ENCODE peak calls at places on chromosomes 4 and X, in ten cellular contexts. W is HCT116, V is transverse colon, J is endothelial cell of umbilical vein, E is breast epithelium, T is stomach, Q is SK-N-SH, H is SK-N-MC, A is upper lobe of left lung, S is sigmoid colon. Y is an unnamed sample.

GRCh38 chr4:157128395-157128794 is 52.4 kb downstream of the GLRB start:
- DNase-seq in W (peak; percentile 15), V (no peak), J (peak; percentile 74), E (no peak), T (no peak), Q (peak; percentile 1), H (no peak), A (no peak), S (no peak), Y (peak; percentile 2)

GRCh38 chr4:124018383-124019317 is 622.1 kb downstream of the SPRY1 start:
- DNase-seq in W (no peak), V (peak; percentile 19), J (peak; percentile 43), E (no peak), T (no peak), Q (peak; percentile 61), H (peak; percentile 34), A (no peak), S (peak; percentile 79), Y (no peak)

GRCh38 chr4:90246841-90247240 is 119.6 kb downstream of the CCSER1 start:
- DNase-seq in W (peak; percentile 19), V (no peak), J (no peak), E (no peak), T (no peak), Q (no peak), H (no peak), A (no peak), S (no peak), Y (no peak)

GRCh38 chr4:155353923-155354540 is 22.7 kb downstream of the MAP9 start:
- DNase-seq in W (peak; percentile 51), V (peak; percentile 64), J (peak; percentile 76), E (peak; percentile 56), T (peak; percentile 71), Q (peak; percentile 39), H (peak; percentile 5), A (no peak), S (peak; percentile 72), Y (no peak)

GRCh38 chr4:185868983-185869938 is 57.3 kb upstream of the SORBS2 start:
- DNase-seq in W (no peak), V (no peak), J (no peak), E (no peak), T (no peak), Q (no peak), H (no peak), A (no peak), S (no peak), Y (no peak)

GRCh38 chr4:127236875-127237274 is 395.9 kb upstream of the INTU start:
- DNase-seq in W (no peak), V (no peak), J (no peak), E (no peak), T (no peak), Q (no peak), H (no peak), A (no peak), S (no peak), Y (no peak)

GRCh38 chr4:145487626-145488025 is 6.0 kb downstream of the SMAD1 start:
- DNase-seq in W (no peak), V (no peak), J (no peak), E (no peak), T (no peak), Q (no peak), H (no peak), A (no peak), S (no peak), Y (no peak)

GRCh38 chr4:169675825-169676224 is 55.4 kb downstream of the CLCN3 start:
- DNase-seq in W (no peak), V (no peak), J (no peak), E (no peak), T (no peak), Q (no peak), H (no peak), A (no peak), S (no peak), Y (no peak)

GRCh38 chr4:36039031-36039430 is 205.3 kb downstream of the ARAP2 start:
- DNase-seq in W (no peak), V (no peak), J (no peak), E (no peak), T (no peak), Q (no peak), H (no peak), A (no peak), S (no peak), Y (no peak)

GRCh38 chr4:159048166-159048886 is 54.6 kb upstream of the RAPGEF2 start:
- DNase-seq in W (no peak), V (peak; percentile 74), J (peak; percentile 89), E (peak; percentile 57), T (peak; percentile 77), Q (peak; percentile 48), H (no peak), A (no peak), S (peak; percentile 85), Y (peak; percentile 15)

GRCh38 chr4:88219099-88219498 is 60.7 kb upstream of the ABCG2 start:
- DNase-seq in W (peak; percentile 28), V (no peak), J (peak; percentile 54), E (no peak), T (no peak), Q (peak; percentile 44), H (peak; percentile 44), A (no peak), S (no peak), Y (peak; percentile 28)

GRCh38 chrX:87005885-87006284 is 511.7 kb upstream of the KLHL4 start:
- DNase-seq in W (no peak), V (no peak), J (no peak), E (no peak), T (no peak), Q (no peak), H (no peak), A (no peak), S (no peak), Y (no peak)

GRCh38 chrX:15151267-15152196 is 118.4 kb downstream of the ASB9 start:
- DNase-seq in W (no peak), V (no peak), J (peak; percentile 39), E (no peak), T (no peak), Q (no peak), H (no peak), A (no peak), S (no peak), Y (no peak)

GRCh38 chr4:169659736-169660670 is 39.6 kb downstream of the CLCN3 start:
- DNase-seq in W (peak; percentile 99), V (peak; percentile 78), J (peak; percentile 97), E (no peak), T (peak; percentile 79), Q (peak; percentile 67), H (peak; percentile 98), A (no peak), S (peak; percentile 90), Y (peak; percentile 91)

GRCh38 chrX:20668550-20668949 is 401.8 kb upstream of the RPS6KA3 start:
- DNase-seq in W (no peak), V (no peak), J (no peak), E (no peak), T (no peak), Q (no peak), H (no peak), A (no peak), S (no peak), Y (no peak)
- H3K36me3 ChIP-seq in W (no peaks in the 10 kb centered on the region), V (no peaks in the 10 kb centered on the region), J (no peaks in the 10 kb centered on the region), E (no peaks in the 10 kb centered on the region), T (no peaks in the 10 kb centered on the region), Q (no peaks in the 10 kb centered on the region), H (no peaks in the 10 kb centered on the region), A (no peaks in the 10 kb centered on the region), S (no peaks in the 10 kb centered on the region), Y (no peaks in the 10 kb centered on the region)

DNA sequence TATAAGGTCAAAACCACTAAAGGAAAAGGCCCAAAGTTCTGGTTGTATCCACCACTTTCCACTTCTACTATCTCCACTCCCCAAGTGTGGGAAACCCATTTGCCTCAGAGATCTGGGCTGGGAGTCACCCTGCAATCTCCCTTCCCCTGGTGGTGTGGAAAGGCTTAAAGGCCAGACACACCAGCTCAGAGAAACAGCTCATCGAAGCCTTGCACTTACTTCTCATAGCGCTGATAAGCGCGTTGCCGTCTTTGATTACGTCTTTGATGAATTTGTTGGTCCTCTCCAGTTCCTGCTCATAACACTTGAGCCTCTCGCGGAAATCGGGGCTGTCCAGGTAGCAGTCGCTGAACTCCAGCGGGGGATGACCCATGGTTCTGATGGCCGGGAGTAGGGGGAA is 647 bp downstream of the OPHN1 start:
- DNase-seq in W (no peak), V (no peak), J (peak; percentile 33), E (no peak), T (no peak), Q (peak; percentile 23), H (no peak), A (no peak), S (no peak), Y (no peak)
- TF ChIP-seq POLR2AphosphoS5 in W (no peak), V (no peak), J (no peak), E (no peak), T (no peak), Q (no peak), H (no peak), A (no peak), S (no peak), Y (no peak)

DNA sequence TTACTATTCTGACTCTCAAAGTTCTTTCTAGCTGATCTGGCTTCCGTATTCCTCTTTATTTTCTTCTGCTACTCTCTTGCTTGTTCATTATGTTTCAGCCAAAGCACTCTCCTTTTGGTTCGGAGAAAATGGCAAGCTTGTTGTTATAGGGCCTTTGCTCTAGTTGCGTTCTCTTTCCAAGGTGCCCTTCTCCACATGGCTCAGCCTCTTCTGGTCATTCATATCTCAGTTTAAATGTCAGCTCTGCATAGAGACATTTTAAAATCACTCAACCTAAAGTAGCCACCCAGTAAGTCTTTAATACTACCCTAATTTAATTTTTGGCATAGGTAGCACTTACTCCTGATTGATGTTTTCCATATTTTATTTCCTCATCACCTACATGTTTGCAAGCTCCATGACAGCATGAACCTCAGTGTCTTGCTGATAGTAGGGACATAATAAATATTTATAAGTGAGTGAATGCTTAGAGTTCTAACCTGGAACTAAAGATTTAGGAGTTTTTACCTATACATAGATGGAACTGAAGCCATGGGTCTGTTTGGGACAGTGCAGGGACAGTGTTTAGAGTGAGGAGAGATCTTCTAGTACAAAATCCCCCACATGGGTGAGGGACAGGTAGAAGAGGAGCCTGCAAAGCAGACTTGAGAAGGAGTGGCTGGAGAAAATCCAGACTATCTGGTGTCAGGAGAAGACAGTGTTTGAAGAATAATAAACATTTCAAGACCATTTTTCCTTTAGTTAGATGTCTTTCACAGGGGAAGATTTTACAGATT is 17.9 kb downstream of the SLC30A9 start:
- DNase-seq in W (no peak), V (no peak), J (no peak), E (no peak), T (no peak), Q (no peak), H (no peak), A (no peak), S (no peak), Y (no peak)
- H3K36me3 ChIP-seq in W (no peaks in the 10 kb centered on the region), V (no peaks in the 10 kb centered on the region), J (no peaks in the 10 kb centered on the region), E (no peaks in the 10 kb centered on the region), T (peaks cover 12% of the 10 kb centered on the region), Q (peaks cover 39% of the 10 kb centered on the region), H (peaks cover 21% of the 10 kb centered on the region), A (no peaks in the 10 kb centered on the region), S (no peaks in the 10 kb centered on the region), Y (no peaks in the 10 kb centered on the region)

DNA sequence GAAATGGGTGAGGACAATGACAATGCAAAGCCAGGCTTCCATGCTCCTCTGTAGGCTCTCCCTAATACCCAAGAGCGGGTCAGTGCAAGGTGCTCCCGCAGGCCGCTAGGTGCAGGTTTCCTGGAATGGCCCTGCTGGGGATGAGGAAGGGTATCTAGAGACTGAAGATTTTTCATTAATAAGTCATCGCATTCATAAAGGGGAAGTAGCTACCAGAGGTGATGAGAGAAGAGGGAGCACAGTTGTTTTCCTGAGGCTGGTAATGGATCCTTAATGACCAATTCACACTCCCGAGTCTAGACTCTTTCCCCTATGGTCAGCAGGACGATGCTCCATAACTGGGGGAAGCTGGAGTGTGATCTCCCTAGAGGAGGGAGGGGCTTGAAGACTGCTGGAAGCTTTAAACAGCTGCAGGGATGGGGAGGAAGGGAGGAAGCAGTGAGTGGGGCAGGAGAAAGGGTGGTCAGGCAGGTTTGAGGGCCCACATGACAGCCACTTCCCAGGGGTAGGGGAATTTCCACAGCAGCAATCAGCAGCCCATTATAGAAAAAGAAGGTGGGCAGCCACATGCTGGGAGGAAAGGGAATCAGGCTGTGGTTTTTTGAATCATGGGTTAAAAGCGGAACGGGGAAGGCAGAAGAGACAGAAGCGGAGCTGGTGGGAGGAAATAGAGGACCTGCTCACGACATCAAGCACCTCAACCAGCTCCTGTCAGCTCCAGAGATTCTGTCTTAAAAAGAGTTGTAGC is 10.2 kb upstream of the ATP6AP2 start:
- DNase-seq in W (no peak), V (no peak), J (no peak), E (no peak), T (no peak), Q (no peak), H (no peak), A (no peak), S (no peak), Y (no peak)
- TF ChIP-seq POLR2AphosphoS5 in W (no peak), V (no peak), J (no peak), E (no peak), T (no peak), Q (no peak), H (no peak), A (no peak), S (no peak), Y (no peak)

Y was measured in Panc1.